ENCODE peak calls at places on chromosomes 1 and 21, in six cellular contexts. One of them, this sample, is unnamed.

GRCh38 chr1:2412773-2413494 is 570 bp upstream of the PEX10 start:
- DNase-seq in activated CD4-positive, alpha-beta T cell treated with anti-CD3 and anti-CD28 coated beads, Interleukin-2, amount 50 U/mL, for 24 hours: no peak
- DNase-seq in AG09309: no peak
- DNase-seq in fibroblast of lung: no peak
- DNase-seq in M059J: peak
- DNase-seq in glutamatergic neuron: no peak
- DNase-seq in this sample: no peak

GRCh38 chr1:43373034-43373940 is 5.5 kb upstream of the ELOVL1 start:
- DNase-seq in activated CD4-positive, alpha-beta T cell treated with anti-CD3 and anti-CD28 coated beads, Interleukin-2, amount 50 U/mL, for 24 hours: no peak
- DNase-seq in AG09309: peak
- DNase-seq in fibroblast of lung: peak
- DNase-seq in M059J: peak
- DNase-seq in glutamatergic neuron: no peak
- DNase-seq in this sample: no peak

GRCh38 chr1:117747605-117748004 is 141.8 kb downstream of the TENT5C start:
- DNase-seq in activated CD4-positive, alpha-beta T cell treated with anti-CD3 and anti-CD28 coated beads, Interleukin-2, amount 50 U/mL, for 24 hours: no peak
- DNase-seq in AG09309: no peak
- DNase-seq in fibroblast of lung: no peak
- DNase-seq in M059J: no peak
- DNase-seq in glutamatergic neuron: no peak
- DNase-seq in this sample: no peak

GRCh38 chr1:92538413-92539061 is 51.8 kb upstream of the GFI1 start:
- DNase-seq in activated CD4-positive, alpha-beta T cell treated with anti-CD3 and anti-CD28 coated beads, Interleukin-2, amount 50 U/mL, for 24 hours: no peak
- DNase-seq in AG09309: no peak
- DNase-seq in fibroblast of lung: no peak
- DNase-seq in M059J: peak
- DNase-seq in glutamatergic neuron: no peak
- DNase-seq in this sample: no peak

GRCh38 chr1:11342677-11343076 is 69.7 kb downstream of the UBIAD1 start:
- DNase-seq in activated CD4-positive, alpha-beta T cell treated with anti-CD3 and anti-CD28 coated beads, Interleukin-2, amount 50 U/mL, for 24 hours: no peak
- DNase-seq in AG09309: no peak
- DNase-seq in fibroblast of lung: no peak
- DNase-seq in M059J: no peak
- DNase-seq in glutamatergic neuron: no peak
- DNase-seq in this sample: no peak

GRCh38 chr1:202248861-202249260 is 55.3 kb downstream of the LGR6 start:
- DNase-seq in activated CD4-positive, alpha-beta T cell treated with anti-CD3 and anti-CD28 coated beads, Interleukin-2, amount 50 U/mL, for 24 hours: no peak
- DNase-seq in AG09309: no peak
- DNase-seq in fibroblast of lung: no peak
- DNase-seq in M059J: no peak
- DNase-seq in glutamatergic neuron: no peak
- DNase-seq in this sample: no peak

GRCh38 chr1:73998348-73998959 is 199.5 kb downstream of the LRRIQ3 start:
- DNase-seq in activated CD4-positive, alpha-beta T cell treated with anti-CD3 and anti-CD28 coated beads, Interleukin-2, amount 50 U/mL, for 24 hours: no peak
- DNase-seq in AG09309: peak
- DNase-seq in fibroblast of lung: peak
- DNase-seq in M059J: peak
- DNase-seq in glutamatergic neuron: no peak
- DNase-seq in this sample: no peak

GRCh38 chr1:114468710-114469468 is 42.1 kb downstream of the TRIM33 start:
- DNase-seq in activated CD4-positive, alpha-beta T cell treated with anti-CD3 and anti-CD28 coated beads, Interleukin-2, amount 50 U/mL, for 24 hours: no peak
- DNase-seq in AG09309: no peak
- DNase-seq in fibroblast of lung: no peak
- DNase-seq in M059J: peak
- DNase-seq in glutamatergic neuron: no peak
- DNase-seq in this sample: no peak

GRCh38 chr1:116538527-116538926 is 32.3 kb downstream of the CD58 start:
- DNase-seq in activated CD4-positive, alpha-beta T cell treated with anti-CD3 and anti-CD28 coated beads, Interleukin-2, amount 50 U/mL, for 24 hours: no peak
- DNase-seq in AG09309: no peak
- DNase-seq in fibroblast of lung: peak
- DNase-seq in M059J: peak
- DNase-seq in glutamatergic neuron: no peak
- DNase-seq in this sample: no peak

GRCh38 chr1:243253927-243254232 is 1.2 kb downstream of the CEP170 start:
- DNase-seq in activated CD4-positive, alpha-beta T cell treated with anti-CD3 and anti-CD28 coated beads, Interleukin-2, amount 50 U/mL, for 24 hours: no peak
- DNase-seq in AG09309: no peak
- DNase-seq in fibroblast of lung: no peak
- DNase-seq in M059J: no peak
- DNase-seq in glutamatergic neuron: no peak
- DNase-seq in this sample: no peak

GRCh38 chr1:96364576-96364975 is 357.0 kb upstream of the PTBP2 start:
- DNase-seq in activated CD4-positive, alpha-beta T cell treated with anti-CD3 and anti-CD28 coated beads, Interleukin-2, amount 50 U/mL, for 24 hours: no peak
- DNase-seq in AG09309: no peak
- DNase-seq in fibroblast of lung: peak
- DNase-seq in M059J: peak
- DNase-seq in glutamatergic neuron: no peak
- DNase-seq in this sample: no peak

GRCh38 chr1:212457740-212458338 is 25.1 kb downstream of the NENF start:
- DNase-seq in activated CD4-positive, alpha-beta T cell treated with anti-CD3 and anti-CD28 coated beads, Interleukin-2, amount 50 U/mL, for 24 hours: peak
- DNase-seq in AG09309: no peak
- DNase-seq in fibroblast of lung: peak
- DNase-seq in M059J: peak
- DNase-seq in glutamatergic neuron: peak
- DNase-seq in this sample: no peak

GRCh38 chr1:25148673-25149300 is 83.5 kb downstream of the SYF2 start:
- DNase-seq in activated CD4-positive, alpha-beta T cell treated with anti-CD3 and anti-CD28 coated beads, Interleukin-2, amount 50 U/mL, for 24 hours: no peak
- DNase-seq in AG09309: no peak
- DNase-seq in fibroblast of lung: no peak
- DNase-seq in M059J: no peak
- DNase-seq in glutamatergic neuron: no peak
- DNase-seq in this sample: no peak

GRCh38 chr1:169072945-169073725 is 33.4 kb upstream of the ATP1B1 start:
- DNase-seq in activated CD4-positive, alpha-beta T cell treated with anti-CD3 and anti-CD28 coated beads, Interleukin-2, amount 50 U/mL, for 24 hours: no peak
- DNase-seq in AG09309: no peak
- DNase-seq in fibroblast of lung: no peak
- DNase-seq in M059J: no peak
- DNase-seq in glutamatergic neuron: no peak
- DNase-seq in this sample: no peak

GRCh38 chr21:39504230-39504629 is 52.5 kb downstream of the SH3BGR start:
- DNase-seq in activated CD4-positive, alpha-beta T cell treated with anti-CD3 and anti-CD28 coated beads, Interleukin-2, amount 50 U/mL, for 24 hours: no peak
- DNase-seq in AG09309: no peak
- DNase-seq in fibroblast of lung: no peak
- DNase-seq in M059J: no peak
- DNase-seq in glutamatergic neuron: no peak
- DNase-seq in this sample: no peak

GRCh38 chr1:247294282-247294681 is 37.4 kb downstream of the ZNF496 start:
- DNase-seq in activated CD4-positive, alpha-beta T cell treated with anti-CD3 and anti-CD28 coated beads, Interleukin-2, amount 50 U/mL, for 24 hours: no peak
- DNase-seq in AG09309: peak
- DNase-seq in fibroblast of lung: peak
- DNase-seq in M059J: peak
- DNase-seq in glutamatergic neuron: no peak
- DNase-seq in this sample: no peak